ENCODE peak calls at places on chromosomes 13 and 19, in six cellular contexts. One of them, this sample, is unnamed.

GRCh38 chr19:1264801-1265610 is 4.1 kb upstream of the CIRBP start:
- DNase-seq in fibroblast of mammary gland: peak; percentile 94
- DNase-seq in cardiac fibroblast: peak; percentile 94
- DNase-seq in AG09319: no peak
- DNase-seq in pancreas: peak; percentile 65
- DNase-seq in AG04450: no peak
- DNase-seq in this sample: peak; percentile 88

GRCh38 chr19:16441661-16442071 is 30.1 kb downstream of the EPS15L1 start:
- DNase-seq in fibroblast of mammary gland: no peak
- DNase-seq in cardiac fibroblast: no peak
- DNase-seq in AG04450: no peak
- DNase-seq in pancreas: no peak
- DNase-seq in AG09319: no peak
- DNase-seq in this sample: peak; percentile 49

GRCh38 chr19:40747536-40747935 is 2.7 kb downstream of the ACTMAP start:
- DNase-seq in AG09319: no peak
- DNase-seq in fibroblast of mammary gland: no peak
- DNase-seq in pancreas: no peak
- DNase-seq in AG04450: no peak
- DNase-seq in cardiac fibroblast: no peak
- DNase-seq in this sample: no peak

GRCh38 chr19:54607782-54608150 is 14.3 kb downstream of the LILRA1 start:
- DNase-seq in fibroblast of mammary gland: no peak
- DNase-seq in AG09319: no peak
- DNase-seq in cardiac fibroblast: no peak
- DNase-seq in AG04450: no peak
- DNase-seq in pancreas: no peak
- DNase-seq in this sample: no peak

GRCh38 chr13:85417807-85418206 is 381.4 kb downstream of the SLITRK6 start:
- DNase-seq in fibroblast of mammary gland: no peak
- DNase-seq in AG09319: no peak
- DNase-seq in AG04450: no peak
- DNase-seq in cardiac fibroblast: no peak
- DNase-seq in pancreas: no peak
- DNase-seq in this sample: no peak

GRCh38 chr19:36140289-36141038 is 598 bp downstream of the CAPNS1 start:
- DNase-seq in AG04450: no peak
- DNase-seq in AG09319: no peak
- DNase-seq in cardiac fibroblast: peak; percentile 60
- DNase-seq in pancreas: peak; percentile 45
- DNase-seq in fibroblast of mammary gland: peak; percentile 32
- DNase-seq in this sample: peak; percentile 44

GRCh38 chr19:14381689-14382474 is 638 bp downstream of the ADGRE5 start:
- DNase-seq in cardiac fibroblast: peak; percentile 70
- DNase-seq in fibroblast of mammary gland: peak; percentile 55
- DNase-seq in AG09319: no peak
- DNase-seq in AG04450: no peak
- DNase-seq in pancreas: peak; percentile 59
- DNase-seq in this sample: peak; percentile 60

GRCh38 chr19:15292847-15293582 is 39.3 kb downstream of the BRD4 start:
- DNase-seq in AG09319: no peak
- DNase-seq in fibroblast of mammary gland: no peak
- DNase-seq in cardiac fibroblast: no peak
- DNase-seq in AG04450: no peak
- DNase-seq in pancreas: no peak
- DNase-seq in this sample: peak; percentile 62

GRCh38 chr19:3407556-3408516 is 41.5 kb downstream of the NFIC start:
- DNase-seq in pancreas: no peak
- DNase-seq in cardiac fibroblast: no peak
- DNase-seq in AG09319: no peak
- DNase-seq in AG04450: no peak
- DNase-seq in fibroblast of mammary gland: peak; percentile 32
- DNase-seq in this sample: peak; percentile 38

GRCh38 chr13:74871671-74872070 is 610.3 kb downstream of the TBC1D4 start:
- DNase-seq in AG09319: no peak
- DNase-seq in AG04450: no peak
- DNase-seq in fibroblast of mammary gland: no peak
- DNase-seq in pancreas: no peak
- DNase-seq in cardiac fibroblast: no peak
- DNase-seq in this sample: peak; percentile 68

GRCh38 chr19:39424934-39425333 is 10.8 kb downstream of the RPS16 start:
- DNase-seq in pancreas: no peak
- DNase-seq in AG04450: no peak
- DNase-seq in cardiac fibroblast: no peak
- DNase-seq in fibroblast of mammary gland: no peak
- DNase-seq in AG09319: no peak
- DNase-seq in this sample: no peak

GRCh38 chr19:989381-990081 is 5.4 kb downstream of the WDR18 start:
- DNase-seq in AG04450: no peak
- DNase-seq in cardiac fibroblast: no peak
- DNase-seq in AG09319: no peak
- DNase-seq in pancreas: no peak
- DNase-seq in fibroblast of mammary gland: no peak
- DNase-seq in this sample: no peak

GRCh38 chr19:55598034-55598433 is 1.3 kb downstream of the FIZ1 start:
- DNase-seq in AG04450: no peak
- DNase-seq in AG09319: no peak
- DNase-seq in cardiac fibroblast: no peak
- DNase-seq in fibroblast of mammary gland: peak; percentile 50
- DNase-seq in pancreas: no peak
- DNase-seq in this sample: no peak

GRCh38 chr19:43820098-43820860 is 6.8 kb upstream of the ZNF283 start:
- DNase-seq in cardiac fibroblast: peak; percentile 66
- DNase-seq in fibroblast of mammary gland: peak; percentile 55
- DNase-seq in AG04450: peak; percentile 7
- DNase-seq in AG09319: no peak
- DNase-seq in pancreas: no peak
- DNase-seq in this sample: peak; percentile 40

GRCh38 chr19:40420766-40421467 is 4.9 kb downstream of the SERTAD1 start:
- DNase-seq in AG04450: peak; percentile 75
- DNase-seq in cardiac fibroblast: peak; percentile 92
- DNase-seq in fibroblast of mammary gland: peak; percentile 91
- DNase-seq in pancreas: peak; percentile 94
- DNase-seq in AG09319: peak; percentile 80
- DNase-seq in this sample: peak; percentile 94

GRCh38 chr19:39845621-39846175 is 481 bp downstream of the FBL start:
- DNase-seq in AG04450: no peak
- DNase-seq in cardiac fibroblast: peak; percentile 37
- DNase-seq in fibroblast of mammary gland: no peak
- DNase-seq in pancreas: no peak
- DNase-seq in AG09319: peak; percentile 5
- DNase-seq in this sample: no peak

GRCh38 chr13:66926851-66927524 is 303.1 kb downstream of the PCDH9 start:
- DNase-seq in fibroblast of mammary gland: no peak
- DNase-seq in AG04450: no peak
- DNase-seq in pancreas: no peak
- DNase-seq in cardiac fibroblast: peak; percentile 48
- DNase-seq in AG09319: no peak
- DNase-seq in this sample: no peak

GRCh38 chr19:11243798-11244169 is 4.4 kb downstream of the ANGPTL8 start:
- DNase-seq in pancreas: no peak
- DNase-seq in AG04450: no peak
- DNase-seq in AG09319: no peak
- DNase-seq in cardiac fibroblast: no peak
- DNase-seq in fibroblast of mammary gland: no peak
- DNase-seq in this sample: no peak

GRCh38 chr19:41702208-41702651 is 6.2 kb upstream of the CEACAM5 start:
- DNase-seq in AG04450: no peak
- DNase-seq in fibroblast of mammary gland: peak; percentile 64
- DNase-seq in pancreas: no peak
- DNase-seq in cardiac fibroblast: peak; percentile 57
- DNase-seq in AG09319: no peak
- DNase-seq in this sample: no peak

GRCh38 chr13:21326155-21327030 is 132.7 kb downstream of the ZDHHC20 start:
- DNase-seq in cardiac fibroblast: peak; percentile 18
- DNase-seq in fibroblast of mammary gland: peak; percentile 51
- DNase-seq in AG09319: peak; percentile 44
- DNase-seq in AG04450: peak; percentile 7
- DNase-seq in pancreas: peak; percentile 25
- DNase-seq in this sample: peak; percentile 40

GRCh38 chr19:4694211-4694987 is 24.3 kb upstream of the MYDGF start:
- DNase-seq in fibroblast of mammary gland: peak; percentile 99
- DNase-seq in AG09319: peak; percentile 39
- DNase-seq in AG04450: peak; percentile 85
- DNase-seq in pancreas: no peak
- DNase-seq in cardiac fibroblast: peak; percentile 98
- DNase-seq in this sample: peak; percentile 82

GRCh38 chr13:94656766-94657165 is 55.1 kb downstream of the GPR180 start:
- DNase-seq in AG04450: peak; percentile 91
- DNase-seq in AG09319: peak; percentile 88
- DNase-seq in fibroblast of mammary gland: peak; percentile 97
- DNase-seq in pancreas: no peak
- DNase-seq in cardiac fibroblast: peak; percentile 92
- DNase-seq in this sample: peak; percentile 97

GRCh38 chr13:103140001-103140671 is 73.9 kb upstream of the SLC10A2 start:
- DNase-seq in cardiac fibroblast: peak; percentile 8
- DNase-seq in fibroblast of mammary gland: peak; percentile 46
- DNase-seq in AG09319: no peak
- DNase-seq in pancreas: no peak
- DNase-seq in AG04450: no peak
- DNase-seq in this sample: peak; percentile 45
- TF ChIP-seq CTCF in cardiac fibroblast: peak; percentile 14
- TF ChIP-seq CTCF in fibroblast of mammary gland: peak; percentile 72
- TF ChIP-seq CTCF in AG09319: no peak
- TF ChIP-seq CTCF in pancreas: peak; percentile 25
- TF ChIP-seq CTCF in AG04450: no peak
- TF ChIP-seq CTCF in this sample: peak; percentile 62

DNA sequence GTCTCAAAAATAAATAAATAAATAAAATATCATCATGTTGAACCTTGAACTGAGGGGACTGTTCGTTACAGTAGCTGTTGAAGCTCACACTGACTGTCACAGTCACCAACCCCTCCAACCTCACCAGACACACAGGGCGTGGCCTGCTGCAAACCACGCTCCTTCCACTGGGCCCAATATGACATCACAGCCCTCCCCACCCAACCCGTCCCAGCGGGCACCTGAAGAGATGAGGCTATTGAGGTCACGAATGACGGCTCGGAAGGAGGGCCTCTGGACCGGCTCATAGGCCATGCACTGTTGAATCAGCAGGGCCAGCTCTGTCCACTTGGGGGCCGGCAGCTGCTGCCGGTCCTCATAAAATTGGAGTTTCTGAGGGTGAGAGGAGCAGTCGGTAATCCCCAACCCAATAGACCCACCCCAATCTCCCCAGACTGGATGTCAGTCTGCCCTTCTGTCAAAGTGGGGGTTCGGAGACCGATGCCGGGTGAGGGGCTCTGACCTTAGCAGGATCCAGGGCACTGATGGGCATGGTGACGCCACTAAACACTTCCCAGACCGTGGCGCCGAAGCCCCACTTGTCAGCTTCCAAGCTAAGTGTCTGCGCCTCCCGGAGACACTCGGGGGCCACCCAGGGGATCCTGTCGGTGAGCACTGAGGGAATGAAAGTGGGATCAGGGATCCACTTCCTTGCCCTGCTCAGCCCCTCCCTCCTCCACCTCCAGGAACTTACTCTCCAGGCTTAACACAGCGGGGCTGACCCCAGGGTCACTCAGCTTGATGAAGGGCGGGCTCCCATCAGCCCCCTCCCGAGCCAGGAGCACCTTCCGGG is 13.2 kb downstream of the JAK3 start:
- DNase-seq in AG09319: no peak
- DNase-seq in fibroblast of mammary gland: no peak
- DNase-seq in pancreas: no peak
- DNase-seq in AG04450: no peak
- DNase-seq in cardiac fibroblast: no peak
- DNase-seq in this sample: no peak
- TF ChIP-seq CTCF in AG09319: no peak
- TF ChIP-seq CTCF in fibroblast of mammary gland: peak; percentile 4
- TF ChIP-seq CTCF in pancreas: no peak
- TF ChIP-seq CTCF in AG04450: peak; percentile 22
- TF ChIP-seq CTCF in cardiac fibroblast: no peak
- TF ChIP-seq CTCF in this sample: peak; percentile 4

DNA sequence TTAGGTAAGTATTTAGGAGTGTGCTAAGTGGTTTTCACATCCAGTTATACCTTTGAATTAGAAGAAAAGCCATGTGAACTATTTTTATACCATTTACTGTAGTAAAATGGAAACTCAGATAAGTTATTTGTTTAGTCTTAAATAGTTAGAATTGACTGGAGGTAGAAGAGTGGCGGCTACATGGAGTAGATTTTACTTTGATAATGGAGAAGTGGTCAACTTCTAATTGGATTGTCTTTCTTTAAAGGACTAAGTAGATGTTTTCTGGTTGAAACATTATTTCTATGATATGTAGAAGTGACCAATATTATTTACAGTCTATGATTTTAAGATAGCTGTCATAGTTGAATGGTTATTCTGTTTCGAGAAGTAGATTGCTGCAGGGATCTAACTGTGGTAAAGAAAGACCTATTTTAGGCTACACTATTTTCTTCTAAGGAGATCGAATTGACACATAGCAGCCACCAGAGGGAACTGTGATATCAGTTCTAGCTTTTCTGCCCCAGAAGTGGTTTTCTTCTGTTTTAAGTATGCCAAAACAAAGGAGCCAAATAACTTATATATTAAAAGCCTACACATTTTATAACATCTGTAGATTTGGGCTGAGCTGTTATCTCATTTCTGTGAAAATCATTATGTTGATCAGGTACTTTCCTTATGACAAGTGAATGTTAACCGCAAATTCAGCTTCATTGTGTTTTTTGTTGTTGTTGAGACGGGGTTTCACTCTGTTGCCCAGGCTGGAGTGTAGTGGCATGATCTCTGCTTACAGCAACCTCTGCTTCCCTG is 26.1 kb downstream of the ZMYM2 start:
- DNase-seq in AG04450: peak; percentile 32
- DNase-seq in AG09319: peak; percentile 19
- DNase-seq in cardiac fibroblast: peak; percentile 68
- DNase-seq in fibroblast of mammary gland: peak; percentile 56
- DNase-seq in pancreas: no peak
- DNase-seq in this sample: peak; percentile 58
- TF ChIP-seq CTCF in AG04450: peak; percentile 81
- TF ChIP-seq CTCF in AG09319: peak; percentile 66
- TF ChIP-seq CTCF in cardiac fibroblast: peak; percentile 51
- TF ChIP-seq CTCF in fibroblast of mammary gland: peak; percentile 65
- TF ChIP-seq CTCF in pancreas: peak; percentile 30
- TF ChIP-seq CTCF in this sample: peak; percentile 74

DNA sequence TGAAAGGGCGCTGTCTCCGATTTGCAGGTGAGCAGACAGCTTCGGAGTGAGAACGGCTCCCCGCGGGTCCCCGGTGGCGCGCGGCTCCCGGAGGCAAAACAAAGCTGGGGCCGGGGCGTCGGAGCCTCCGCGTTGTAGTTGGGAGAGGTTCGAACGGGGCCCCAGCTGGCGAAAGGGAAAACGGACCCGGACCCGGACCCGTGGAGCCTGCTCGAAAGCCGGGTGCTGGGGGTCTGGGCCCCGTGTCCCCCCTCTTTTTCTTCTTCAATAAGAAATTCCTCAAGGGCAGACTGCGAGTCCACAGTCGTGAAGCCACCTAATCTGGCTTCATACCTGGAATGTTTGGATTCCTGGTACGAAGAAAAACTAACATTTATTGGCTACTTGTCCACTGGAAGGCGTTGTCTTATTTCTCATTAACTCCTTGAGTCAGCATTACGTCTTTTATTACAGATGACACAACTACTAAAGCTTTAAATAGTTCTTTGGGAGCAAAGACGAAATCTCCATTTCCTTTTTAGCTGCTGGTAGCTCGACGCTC is 627 bp upstream of the MTIF3 start:
- DNase-seq in cardiac fibroblast: peak; percentile 57
- DNase-seq in AG04450: no peak
- DNase-seq in AG09319: no peak
- DNase-seq in fibroblast of mammary gland: peak; percentile 64
- DNase-seq in pancreas: peak; percentile 60
- DNase-seq in this sample: peak; percentile 66
- TF ChIP-seq CTCF in cardiac fibroblast: no peak
- TF ChIP-seq CTCF in AG04450: no peak
- TF ChIP-seq CTCF in AG09319: no peak
- TF ChIP-seq CTCF in fibroblast of mammary gland: no peak
- TF ChIP-seq CTCF in pancreas: no peak
- TF ChIP-seq CTCF in this sample: no peak

GRCh38 chr13:101474419-101474957 is 22.0 kb downstream of the ITGBL1 start:
- DNase-seq in AG04450: peak; percentile 90
- DNase-seq in fibroblast of mammary gland: peak; percentile 90
- DNase-seq in AG09319: peak; percentile 61
- DNase-seq in pancreas: no peak
- DNase-seq in cardiac fibroblast: peak; percentile 85
- DNase-seq in this sample: peak; percentile 89
- TF ChIP-seq CTCF in AG04450: peak; percentile 78
- TF ChIP-seq CTCF in fibroblast of mammary gland: peak; percentile 59
- TF ChIP-seq CTCF in AG09319: peak; percentile 46
- TF ChIP-seq CTCF in pancreas: no peak
- TF ChIP-seq CTCF in cardiac fibroblast: peak; percentile 50
- TF ChIP-seq CTCF in this sample: peak; percentile 70